ENCODE peak calls at places on chromosome 16, in four cellular contexts. O is heart right ventricle, R is progenitor cell of endocrine pancreas, N is stromal cell of bone marrow. G is an unnamed sample.
A peak's percentile ranks its signal among the peaks of the same experiment; 100 is the strongest.

GRCh38 chr16:74521691-74522090 is 85.2 kb downstream of the GLG1 start:
- DNase-seq in O (no peak), R (no peak), N (peak; percentile 2), G (no peak)

GRCh38 chr16:69894675-69895074 is 56.5 kb upstream of the CLEC18A start:
- DNase-seq in N (no peak), O (no peak), R (no peak), G (no peak)

GRCh38 chr16:22297871-22298733 is 893 bp downstream of the POLR3E start:
- DNase-seq in O (peak; percentile 50), N (peak; percentile 84), R (peak; percentile 52), G (peak; percentile 89)

GRCh38 chr16:64469906-64470702 is 651.8 kb downstream of the CDH11 start:
- DNase-seq in N (no peak), R (no peak), O (peak; percentile 17), G (no peak)

GRCh38 chr16:68915561-68915960 is 72.2 kb downstream of the TANGO6 start:
- DNase-seq in O (no peak), N (no peak), R (no peak), G (no peak)

GRCh38 chr16:50267651-50268050 is 1.3 kb downstream of the ADCY7 start:
- DNase-seq in N (no peak), O (no peak), R (no peak), G (no peak)

GRCh38 chr16:4011940-4012629 is 104.2 kb downstream of the ADCY9 start:
- DNase-seq in O (no peak), R (no peak), N (no peak), G (no peak)

GRCh38 chr16:59180083-59180476 is 446.0 kb upstream of the GOT2 start:
- DNase-seq in N (no peak), O (no peak), R (no peak), G (no peak)

G was measured in PC-3.